ENCODE peak calls at places on chromosomes 2 and 18, in nine cellular contexts. L, P, T, Q, B, V, I, E and X are unnamed samples.

GRCh38 chr2:79512442-79513401 is at the start of gene CTNNA2:
- DNase-seq in L (no peak), P (peak; percentile 95), T (no peak), Q (peak; percentile 10), B (no peak), V (no peak), I (peak; percentile 5), E (no peak), X (peak; percentile 15)

GRCh38 chr2:45012733-45013132 is 3.5 kb upstream of the SIX2 start:
- DNase-seq in L (no peak), P (no peak), T (no peak), Q (no peak), B (no peak), V (no peak), I (no peak), E (no peak), X (no peak)

GRCh38 chr2:62505649-62506420 is at the start of gene TMEM17:
- DNase-seq in L (peak; percentile 60), P (peak; percentile 91), T (peak; percentile 94), Q (peak; percentile 84), B (peak; percentile 97), V (peak; percentile 50), I (peak; percentile 90), E (peak; percentile 97), X (peak; percentile 94)

GRCh38 chr2:180040146-180040925 is 33.2 kb upstream of the CWC22 start:
- DNase-seq in L (no peak), P (no peak), T (no peak), Q (peak; percentile 98), B (no peak), V (no peak), I (peak; percentile 97), E (no peak), X (peak; percentile 98)

GRCh38 chr2:64738026-64738425 is 84.3 kb upstream of the SERTAD2 start:
- DNase-seq in L (no peak), P (no peak), T (no peak), Q (no peak), B (no peak), V (no peak), I (no peak), E (no peak), X (no peak)

GRCh38 chr18:58117685-58118403 is 73.8 kb downstream of the NEDD4L start:
- DNase-seq in L (peak; percentile 14), P (no peak), T (no peak), Q (peak; percentile 98), B (no peak), V (no peak), I (peak; percentile 85), E (no peak), X (peak; percentile 97)

GRCh38 chr2:120350801-120351324 is 4.9 kb downstream of the INHBB start:
- DNase-seq in L (no peak), P (no peak), T (no peak), Q (no peak), B (no peak), V (no peak), I (no peak), E (no peak), X (no peak)

GRCh38 chr2:209613941-209614340 is 157.7 kb upstream of the UNC80 start:
- DNase-seq in L (no peak), P (peak; percentile 48), T (no peak), Q (no peak), B (no peak), V (no peak), I (no peak), E (no peak), X (no peak)

GRCh38 chr2:54632733-54633692 is 90.4 kb upstream of the EML6 start:
- DNase-seq in L (no peak), P (no peak), T (no peak), Q (peak; percentile 85), B (no peak), V (no peak), I (peak; percentile 82), E (no peak), X (peak; percentile 89)

GRCh38 chr2:131419447-131419846 is 55.5 kb upstream of the RAB6D start:
- DNase-seq in L (no peak), P (peak; percentile 43), T (no peak), Q (peak; percentile 8), B (no peak), V (no peak), I (no peak), E (no peak), X (no peak)

GRCh38 chr2:113876503-113877387 is 13.1 kb upstream of the ACTR3 start:
- DNase-seq in L (peak; percentile 85), P (no peak), T (no peak), Q (peak; percentile 58), B (no peak), V (no peak), I (peak; percentile 39), E (no peak), X (peak; percentile 71)

GRCh38 chr2:104872034-104872865 is 18.3 kb downstream of the POU3F3 start:
- DNase-seq in L (no peak), P (peak; percentile 37), T (no peak), Q (peak; percentile 35), B (no peak), V (no peak), I (peak; percentile 41), E (no peak), X (peak; percentile 50)

GRCh38 chr18:4640349-4641012 is 185.4 kb upstream of the DLGAP1 start:
- DNase-seq in L (no peak), P (no peak), T (no peak), Q (no peak), B (no peak), V (peak; percentile 76), I (no peak), E (no peak), X (no peak)

GRCh38 chr2:75130171-75130570 is 69.1 kb downstream of the TACR1 start:
- DNase-seq in L (no peak), P (no peak), T (no peak), Q (no peak), B (no peak), V (peak; percentile 4), I (no peak), E (no peak), X (no peak)

GRCh38 chr2:7010376-7010775 is 93.2 kb downstream of the RNF144A start:
- DNase-seq in L (no peak), P (no peak), T (no peak), Q (peak; percentile 99), B (no peak), V (no peak), I (peak; percentile 97), E (no peak), X (peak; percentile 71)

GRCh38 chr2:2333076-2333475 is 2.0 kb upstream of the MYT1L start:
- DNase-seq in L (no peak), P (no peak), T (no peak), Q (no peak), B (no peak), V (no peak), I (no peak), E (no peak), X (no peak)

DNA sequence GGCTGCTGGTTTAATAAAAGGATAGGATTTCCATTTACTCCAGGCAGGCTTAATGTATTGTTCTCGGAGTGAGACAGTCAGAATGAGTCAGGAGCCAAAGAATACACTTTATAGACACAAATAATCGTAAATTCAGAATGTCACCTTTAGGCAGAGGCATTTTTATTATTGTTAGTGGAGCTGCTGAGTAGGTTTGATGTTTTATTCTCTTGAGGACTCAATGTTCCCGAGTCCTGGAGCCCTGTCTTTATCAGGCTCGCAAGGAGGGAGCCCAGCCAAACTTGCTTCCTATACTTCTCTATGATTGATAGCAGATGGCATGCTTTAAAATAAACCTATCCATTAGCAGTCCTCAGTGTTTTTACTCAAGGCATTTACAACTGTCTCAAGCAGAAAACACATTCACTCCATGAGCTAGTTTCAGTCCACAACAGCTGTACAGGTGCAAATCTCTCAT is 492.3 kb upstream of the ZEB2 start:
- DNase-seq in L (no peak), P (no peak), T (peak; percentile 35), Q (no peak), B (no peak), V (no peak), I (peak; percentile 76), E (peak; percentile 78), X (peak; percentile 49)
- H3K4me3 ChIP-seq in L (no peak overlapping the region), P (no peak overlapping the region), T (peak overlapping the region; percentile 3), Q (no peak overlapping the region), B (no peak overlapping the region), V (no peak overlapping the region), I (no peak overlapping the region), E (no peak overlapping the region), X (no peak overlapping the region)

DNA sequence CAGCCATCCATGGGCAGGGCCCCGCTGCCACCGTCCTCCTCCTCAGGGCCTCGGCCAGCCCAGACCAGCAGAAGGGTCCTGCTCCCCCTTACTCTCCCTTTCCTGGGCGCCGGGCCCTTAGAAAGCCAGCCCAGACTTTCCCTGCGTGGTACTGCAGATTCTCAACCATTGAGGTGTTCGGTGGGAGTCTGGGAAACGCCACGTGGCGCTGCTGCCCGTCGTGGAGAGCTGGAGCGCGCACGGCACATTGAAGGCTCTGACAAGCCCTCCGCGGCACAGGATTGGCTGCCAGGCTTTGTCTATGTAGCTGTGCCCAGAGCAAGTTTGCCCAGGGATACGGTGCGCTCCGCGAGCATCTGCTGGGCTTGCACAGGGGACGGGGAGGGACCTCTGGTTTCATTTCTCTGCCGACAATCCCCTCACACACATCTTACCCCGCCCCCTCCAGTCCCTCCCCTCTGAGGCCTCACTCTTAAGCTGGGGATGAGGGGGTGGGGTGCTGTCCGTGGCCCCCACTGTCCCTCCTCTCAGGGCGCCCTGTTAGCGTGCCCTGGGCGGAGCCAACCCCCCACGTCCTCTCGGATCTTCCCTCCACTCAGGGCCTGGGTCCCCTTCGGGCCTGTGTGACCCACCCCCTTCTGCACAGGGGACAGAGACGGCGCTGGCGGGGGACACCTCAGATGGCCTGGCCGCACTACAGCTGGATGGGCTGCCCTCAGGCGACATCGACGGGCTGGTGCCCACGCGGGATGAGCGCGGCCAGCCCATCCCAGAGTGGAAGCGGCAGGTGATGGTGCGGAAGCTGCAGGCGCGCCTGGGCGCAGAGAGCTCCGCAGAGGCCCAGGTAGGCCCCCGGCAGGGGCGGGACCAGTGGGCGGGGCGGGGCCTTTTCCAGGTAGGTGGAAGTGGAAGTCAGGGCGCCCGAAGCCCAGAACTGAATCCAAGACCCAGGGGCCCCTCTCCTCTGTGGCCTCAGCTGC is 10.1 kb upstream of the KLHL30 start:
- DNase-seq in L (no peak), P (no peak), T (no peak), Q (no peak), B (no peak), V (no peak), I (no peak), E (no peak), X (no peak)
- H3K4me3 ChIP-seq in L (no peak overlapping the region), P (no peak overlapping the region), T (no peak overlapping the region), Q (no peak overlapping the region), B (no peak overlapping the region), V (no peak overlapping the region), I (no peak overlapping the region), E (no peak overlapping the region), X (no peak overlapping the region)

DNA sequence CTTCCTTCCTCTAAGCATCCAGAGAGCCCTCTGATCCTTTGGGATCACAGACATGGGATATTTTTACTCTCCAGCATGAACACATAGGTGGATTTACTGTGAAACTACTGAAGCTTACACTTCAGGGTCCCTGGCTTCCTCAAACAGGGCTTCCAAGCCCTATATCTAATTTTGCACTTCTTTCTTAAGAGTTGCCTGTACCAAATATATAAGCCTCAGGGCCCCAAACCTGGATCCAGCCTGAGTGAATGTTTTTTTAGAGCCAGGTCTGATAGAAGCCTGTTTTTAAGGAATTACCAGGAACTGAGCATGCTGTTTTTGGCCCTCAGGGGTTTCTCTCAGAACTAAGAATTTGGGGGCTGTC is 13.2 kb upstream of the KCMF1 start:
- DNase-seq in L (no peak), P (no peak), T (no peak), Q (no peak), B (no peak), V (no peak), I (no peak), E (no peak), X (no peak)
- H3K4me3 ChIP-seq in L (no peak overlapping the region), P (no peak overlapping the region), T (no peak overlapping the region), Q (no peak overlapping the region), B (no peak overlapping the region), V (no peak overlapping the region), I (no peak overlapping the region), E (no peak overlapping the region), X (no peak overlapping the region)

GRCh38 chr18:62523255-62523588 is 397 bp downstream of the ZCCHC2 start:
- DNase-seq in L (no peak), P (no peak), T (no peak), Q (no peak), B (no peak), V (no peak), I (no peak), E (no peak), X (no peak)
- H3K4me3 ChIP-seq in L (peak overlapping the region; percentile 79), P (peak overlapping the region; percentile 99), T (peak overlapping the region; percentile 97), Q (peak overlapping the region; percentile 66), B (peak overlapping the region; percentile 12), V (peak overlapping the region; percentile 77), I (peak overlapping the region; percentile 50), E (peak overlapping the region; percentile 96), X (peak overlapping the region; percentile 82)